ENCODE peak calls at places on chromosomes 12 and 14, in four cellular contexts. A, N, J and P are unnamed samples.
A peak's percentile ranks its signal among the peaks of the same experiment; 100 is the strongest.

GRCh38 chr14:100292776-100293461 is 13.3 kb downstream of the SLC25A29 start:
- DNase-seq in N (no peak), J (no peak), A (no peak), P (no peak)

GRCh38 chr14:94008234-94008633 is 11.1 kb downstream of the CCDC197 start:
- DNase-seq in N (no peak), J (no peak), A (no peak), P (no peak)

GRCh38 chr12:80100566-80100965 is 1.2 kb downstream of the OTOGL start:
- DNase-seq in J (no peak), A (no peak), N (no peak), P (no peak)

GRCh38 chr14:65168840-65169239 is 66.5 kb upstream of the MAX start:
- DNase-seq in A (no peak), N (no peak), J (no peak), P (no peak)

GRCh38 chr14:78327426-78328210 is 157.4 kb downstream of the NRXN3 start:
- DNase-seq in J (no peak), A (no peak), N (no peak), P (no peak)

GRCh38 chr14:68471029-68471963 is 321.6 kb downstream of the ZFP36L1 start:
- DNase-seq in N (no peak), A (peak; percentile 51), J (no peak), P (no peak)

GRCh38 chr14:82501554-82501953 is 967.9 kb upstream of the SEL1L start:
- DNase-seq in J (no peak), N (no peak), A (no peak), P (no peak)

GRCh38 chr14:94046696-94047250 is 20.6 kb downstream of the OTUB2 start:
- DNase-seq in J (no peak), N (no peak), A (no peak), P (no peak)

GRCh38 chr12:21538259-21538658 is 12.2 kb downstream of the SPX start:
- DNase-seq in J (no peak), A (no peak), N (no peak), P (no peak)

GRCh38 chr12:47102845-47103666 is 23.3 kb upstream of the AMIGO2 start:
- DNase-seq in J (no peak), N (no peak), A (no peak), P (no peak)

GRCh38 chr12:19978193-19978592 is 390.1 kb upstream of the PDE3A start:
- DNase-seq in N (no peak), J (no peak), A (no peak), P (no peak)

GRCh38 chr12:48027183-48028002 is 23.1 kb upstream of the COL2A1 start:
- DNase-seq in J (no peak), A (no peak), N (no peak), P (no peak)

GRCh38 chr12:3496964-3497363 is 6.0 kb downstream of the PRMT8 start:
- DNase-seq in J (no peak), A (no peak), N (no peak), P (no peak)

GRCh38 chr14:70888681-70889175 is 18.5 kb upstream of the PCNX1 start:
- DNase-seq in N (no peak), A (no peak), J (no peak), P (no peak)

GRCh38 chr14:39467889-39468524 is 35.8 kb upstream of the FBXO33 start:
- DNase-seq in J (peak; percentile 41), N (no peak), A (no peak), P (no peak)

GRCh38 chr12:124684971-124685688 is 117.7 kb upstream of the NCOR2 start:
- DNase-seq in A (no peak), N (no peak), J (no peak), P (no peak)

GRCh38 chr14:68748260-68748659 is 44.6 kb downstream of the ZFP36L1 start:
- DNase-seq in N (no peak), A (no peak), J (peak; percentile 56), P (no peak)

GRCh38 chr14:76292561-76292960 is 83.4 kb upstream of the ESRRB start:
- DNase-seq in J (no peak), N (no peak), A (no peak), P (no peak)

GRCh38 chr14:101129750-101130149 is 226.2 kb upstream of the RTL1 start:
- DNase-seq in J (no peak), N (no peak), A (no peak), P (no peak)

GRCh38 chr12:77571768-77572167 is 258.9 kb upstream of the NAV3 start:
- DNase-seq in J (no peak), N (no peak), A (no peak), P (no peak)

GRCh38 chr12:113190761-113191160 is 5.2 kb downstream of the RITA1 start:
- DNase-seq in A (no peak), N (no peak), J (peak; percentile 88), P (no peak)

GRCh38 chr14:68571073-68571703 is 221.7 kb downstream of the ZFP36L1 start:
- DNase-seq in N (no peak), J (no peak), A (no peak), P (no peak)

GRCh38 chr12:77189463-77189862 is 124.1 kb upstream of the E2F7 start:
- DNase-seq in A (no peak), J (no peak), N (no peak), P (no peak)

GRCh38 chr14:28754209-28754985 is 12.2 kb upstream of the FOXG1 start:
- DNase-seq in J (peak; percentile 60), A (peak; percentile 3), N (no peak), P (no peak)

DNA sequence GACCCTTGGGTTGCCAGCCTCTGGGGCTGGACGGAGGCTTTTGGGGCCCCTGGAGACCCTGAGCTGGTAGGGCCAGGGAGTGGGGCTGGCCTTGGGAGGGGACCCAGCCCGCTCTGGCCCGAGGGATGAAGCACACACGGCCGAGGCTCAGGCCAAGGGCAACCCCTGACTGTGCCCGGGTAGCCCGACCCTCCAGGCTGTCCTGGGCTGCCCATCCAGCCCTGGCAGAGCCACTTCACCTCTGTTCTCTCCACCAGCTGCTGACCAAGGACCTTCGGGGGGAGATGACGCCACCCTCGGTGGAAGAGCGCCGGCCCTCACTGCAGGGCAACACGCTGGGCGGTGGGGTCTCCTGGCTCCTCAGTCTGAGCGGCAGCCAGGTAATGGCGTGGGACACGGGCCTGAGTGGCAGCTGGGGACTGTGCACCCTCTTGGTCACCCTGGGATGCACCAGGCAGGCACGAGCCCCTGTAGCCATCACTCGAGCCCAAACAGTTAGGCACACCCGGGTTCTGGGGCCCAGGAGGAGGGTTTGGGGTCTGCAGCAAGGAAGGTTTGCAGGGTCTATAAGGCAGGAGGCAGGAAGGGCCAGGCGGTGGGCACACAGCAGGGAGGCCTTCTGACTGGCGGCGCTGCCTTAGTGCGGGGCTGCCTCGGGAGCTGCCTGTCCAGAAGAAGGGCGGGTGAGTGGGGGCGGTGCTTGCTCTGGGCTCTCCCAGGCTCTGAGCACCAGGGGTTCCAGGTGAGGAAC is 19.7 kb downstream of the ASPG start:
- DNase-seq in J (no peak), N (no peak), A (no peak), P (no peak)
- TF ChIP-seq SPI1 in J (no peak), N (no peak), A (no peak), P (no peak)

DNA sequence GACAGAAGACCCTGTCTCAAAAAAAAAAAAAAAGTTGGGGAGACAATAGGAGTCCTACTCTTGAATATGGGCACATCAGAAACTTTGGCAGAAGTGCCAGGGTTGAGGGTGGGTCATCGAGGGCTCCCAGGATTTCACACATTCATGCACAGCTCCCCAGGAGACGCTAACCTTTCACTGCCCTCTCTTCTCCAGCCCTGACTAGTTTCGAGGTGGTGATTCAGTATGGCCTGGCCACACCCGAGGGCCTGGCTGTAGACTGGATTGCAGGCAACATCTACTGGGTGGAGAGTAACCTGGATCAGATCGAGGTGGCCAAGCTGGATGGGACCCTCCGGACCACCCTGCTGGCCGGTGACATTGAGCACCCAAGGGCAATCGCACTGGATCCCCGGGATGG is 29.4 kb upstream of the LRP1-AS start:
- DNase-seq in A (no peak), J (no peak), N (no peak), P (no peak)
- TF ChIP-seq SPI1 in A (no peak), J (no peak), N (no peak), P (no peak)

GRCh38 chr12:96193725-96194571 is at the start of gene ELK3:
- DNase-seq in N (peak; percentile 68), A (no peak), J (peak; percentile 71), P (peak; percentile 56)

GRCh38 chr12:96196781-96197180 is 2.6 kb downstream of the ELK3 start:
- DNase-seq in N (no peak), J (no peak), A (no peak), P (no peak)

GRCh38 chr12:96194572-96194889 is 356 bp downstream of the ELK3 start:
- DNase-seq in A (no peak), N (no peak), J (no peak), P (no peak)

GRCh38 chr12:96195845-96196451 is 1.8 kb downstream of the ELK3 start:
- DNase-seq in J (peak; percentile 51), N (no peak), A (no peak), P (no peak)

GRCh38 chr12:96194901-96195844 is 998 bp downstream of the ELK3 start:
- DNase-seq in N (peak; percentile 61), J (peak; percentile 69), A (peak; percentile 80), P (peak; percentile 64)
- TF ChIP-seq SPI1 in N (peak; percentile 67), J (peak; percentile 74), A (peak; percentile 55), P (peak; percentile 65)

GRCh38 chr14:21924479-21924878 is 250.9 kb upstream of the OR4E1 start:
- DNase-seq in J (no peak), N (no peak), A (peak; percentile 4), P (no peak)
- TF ChIP-seq SPI1 in J (no peak), N (peak; percentile 43), A (no peak), P (peak; percentile 19)